ENCODE peak calls at places on chromosomes 4 and X, in eight cellular contexts. Q, K, F, W, S, Z, G and L are unnamed samples.

GRCh38 chr4:4981427-4981826 is 37.8 kb downstream of the CYTL1 start:
- DNase-seq in Z (no peak), W (no peak), Q (no peak), S (peak), K (no peak), F (no peak), G (no peak), L (no peak)

GRCh38 chr4:67674098-67674497 is 26.9 kb downstream of the UBA6 start:
- DNase-seq in F (no peak), W (no peak), Q (no peak), K (no peak), G (no peak), Z (no peak), S (no peak), L (no peak)

GRCh38 chr4:166435449-166435848 is 562.4 kb downstream of the TLL1 start:
- DNase-seq in W (no peak), K (peak), S (peak), Z (no peak), Q (peak), G (no peak), F (peak), L (no peak)

GRCh38 chr4:89489338-89489771 is 181.8 kb upstream of the GPRIN3 start:
- DNase-seq in Q (no peak), S (no peak), K (no peak), F (no peak), W (no peak), G (no peak), Z (no peak), L (no peak)

GRCh38 chr4:77072195-77072753 is 3.5 kb downstream of the CCNI start:
- DNase-seq in Z (peak), S (no peak), F (no peak), K (no peak), Q (no peak), W (no peak), G (peak), L (peak)

GRCh38 chr4:21130606-21131005 is 430.3 kb downstream of the PACRGL start:
- DNase-seq in F (no peak), Z (no peak), Q (no peak), K (no peak), W (no peak), G (no peak), S (no peak), L (no peak)

GRCh38 chr4:151983854-151984253 is 223.0 kb upstream of the GATB start:
- DNase-seq in S (no peak), K (no peak), G (no peak), Z (no peak), Q (no peak), W (no peak), F (no peak), L (peak)

GRCh38 chr4:149112109-149112508 is 669.9 kb upstream of the NR3C2 start:
- DNase-seq in F (no peak), Z (no peak), S (no peak), W (no peak), Q (no peak), K (no peak), G (no peak), L (no peak)

GRCh38 chrX:80846247-80846646 is 36.6 kb upstream of the BRWD3 start:
- DNase-seq in F (no peak), G (no peak), Q (no peak), K (no peak), Z (no peak), S (no peak), W (no peak), L (no peak)

GRCh38 chr4:122500852-122501501 is 44.5 kb upstream of the IL2 start:
- DNase-seq in Z (no peak), Q (peak), S (peak), K (no peak), W (no peak), F (peak), G (no peak), L (peak)

GRCh38 chr4:152098365-152099060 is 337.7 kb upstream of the GATB start:
- DNase-seq in S (no peak), Q (no peak), W (no peak), F (no peak), K (no peak), Z (no peak), G (no peak), L (no peak)

GRCh38 chr4:73045894-73046293 is 23.6 kb downstream of the COX18 start:
- DNase-seq in S (no peak), Q (no peak), W (no peak), F (no peak), G (no peak), Z (no peak), K (no peak), L (no peak)

GRCh38 chr4:153079824-153080486 is 124.3 kb upstream of the TRIM2 start:
- DNase-seq in W (no peak), K (no peak), Q (no peak), G (no peak), S (no peak), Z (no peak), F (no peak), L (no peak)

GRCh38 chrX:149961572-149961971 is 23.3 kb upstream of the EOLA2 start:
- DNase-seq in W (no peak), Q (no peak), F (no peak), G (no peak), Z (no peak), K (no peak), S (no peak), L (no peak)

GRCh38 chrX:14359316-14359715 is 170.0 kb upstream of the GLRA2 start:
- DNase-seq in W (no peak), S (no peak), F (no peak), Q (no peak), K (no peak), G (no peak), Z (no peak), L (no peak)

GRCh38 chr4:152189451-152190179 is 346.3 kb downstream of the FBXW7 start:
- DNase-seq in F (no peak), Z (no peak), K (no peak), G (peak), S (no peak), Q (no peak), W (no peak), L (no peak)

GRCh38 chr4:74504212-74504611 is 59.3 kb downstream of the AREG start:
- DNase-seq in F (peak), S (peak), Q (peak), W (no peak), K (no peak), G (no peak), Z (no peak), L (no peak)

GRCh38 chr4:176792348-176793059 is at the start of gene VEGFC:
- DNase-seq in K (no peak), F (no peak), S (peak), W (peak), Q (peak), Z (peak), G (peak), L (no peak)

GRCh38 chr4:121462660-121463261 is 81.9 kb upstream of the QRFPR start:
- DNase-seq in F (peak), G (peak), W (peak), S (peak), Z (no peak), Q (peak), K (peak), L (peak)

GRCh38 chr4:174474457-174475075 is 47.7 kb downstream of the HPGD start:
- DNase-seq in K (no peak), W (no peak), Z (no peak), Q (no peak), F (no peak), G (no peak), S (no peak), L (no peak)

GRCh38 chr4:121168865-121169281 is 4.8 kb upstream of the TNIP3 start:
- DNase-seq in K (no peak), S (no peak), G (peak), W (no peak), Z (no peak), F (no peak), Q (no peak), L (no peak)

GRCh38 chr4:38872620-38873019 is 5.0 kb downstream of the FAM114A1 start:
- DNase-seq in G (no peak), W (peak), K (no peak), Q (peak), F (peak), S (peak), Z (no peak), L (peak)

GRCh38 chr4:110840221-110840654 is 217.4 kb upstream of the PITX2 start:
- DNase-seq in Z (no peak), F (peak), Q (peak), S (peak), G (no peak), W (no peak), K (no peak), L (no peak)

GRCh38 chrX:147953976-147954375 is 27.2 kb upstream of the FMR1NB start:
- DNase-seq in S (peak), F (no peak), K (no peak), Q (no peak), Z (no peak), G (no peak), W (no peak), L (no peak)

GRCh38 chr4:78058591-78059523 is 1.7 kb downstream of the FRAS1 start:
- DNase-seq in G (no peak), F (peak), Z (no peak), Q (peak), W (peak), K (no peak), S (peak), L (no peak)

GRCh38 chr4:183638436-183638835 is 20.5 kb downstream of the RWDD4 start:
- DNase-seq in F (peak), S (no peak), Z (no peak), K (no peak), G (no peak), W (no peak), Q (peak), L (no peak)

GRCh38 chrX:7378406-7378805 is 230.5 kb upstream of the PUDP start:
- DNase-seq in F (no peak), Z (no peak), Q (no peak), W (no peak), K (no peak), S (no peak), G (no peak), L (no peak)

GRCh38 chrX:7372843-7373525 is 225.0 kb upstream of the PUDP start:
- DNase-seq in G (no peak), F (peak), Q (peak), Z (no peak), K (no peak), W (no peak), S (peak), L (no peak)
- TF ChIP-seq CTCF in G (no peak), F (no peak), Q (no peak), Z (no peak), K (no peak), W (no peak), S (no peak), L (no peak)

GRCh38 chr4:113325876-113326615 is 276.6 kb downstream of the ANK2 start:
- DNase-seq in S (peak), W (no peak), F (no peak), Z (no peak), Q (no peak), G (no peak), K (no peak), L (no peak)

GRCh38 chr4:113331811-113332210 is 282.4 kb downstream of the ANK2 start:
- DNase-seq in G (no peak), S (no peak), K (no peak), F (no peak), Q (no peak), Z (no peak), W (no peak), L (no peak)

GRCh38 chr4:113330200-113330599 is 280.7 kb downstream of the ANK2 start:
- DNase-seq in Z (no peak), F (no peak), W (no peak), G (no peak), S (no peak), K (no peak), Q (no peak), L (no peak)

GRCh38 chr4:113327513-113327912 is 278.1 kb downstream of the ANK2 start:
- DNase-seq in W (no peak), Z (no peak), G (no peak), F (no peak), K (no peak), S (peak), Q (no peak), L (no peak)

DNA sequence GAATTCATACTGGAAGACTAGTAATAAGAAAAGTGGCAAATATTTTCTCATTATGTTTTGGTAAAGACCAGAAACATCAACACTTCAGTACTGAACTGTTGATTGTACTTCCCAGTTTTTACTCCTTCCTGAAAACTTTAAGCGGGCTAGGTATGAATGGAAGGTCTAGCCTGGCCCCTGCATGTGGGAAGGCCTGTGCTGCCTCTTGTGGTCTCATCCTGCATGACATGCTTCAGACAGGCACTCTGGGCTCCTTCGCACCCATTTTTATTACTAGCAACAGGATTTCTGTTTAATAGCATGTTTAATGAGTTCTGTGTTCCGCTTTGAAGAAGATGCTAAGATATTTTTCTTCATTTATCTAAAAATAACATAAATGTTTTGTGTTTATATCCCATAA is 279.1 kb downstream of the ANK2 start:
- DNase-seq in Q (no peak), F (no peak), G (peak), Z (no peak), S (no peak), K (no peak), W (no peak), L (no peak)
- TF ChIP-seq CTCF in Q (peak), F (peak), G (peak), Z (peak), S (peak), K (peak), W (peak), L (peak)

GRCh38 chr4:83284161-83285021 is at the start of gene COQ2:
- DNase-seq in Z (peak), S (peak), Q (peak), F (peak), G (peak), K (peak), W (peak), L (peak)
- TF ChIP-seq CTCF in Z (peak), S (no peak), Q (peak), F (no peak), G (peak), K (peak), W (peak), L (peak)

GRCh38 chrX:87636533-87636932 is 118.9 kb downstream of the KLHL4 start:
- DNase-seq in S (no peak), Q (no peak), Z (no peak), W (no peak), G (no peak), K (no peak), F (no peak), L (no peak)
- TF ChIP-seq CTCF in S (no peak), Q (no peak), Z (no peak), W (no peak), G (no peak), K (no peak), F (no peak), L (no peak)